ENCODE peak calls at places on chromosomes 3 and 15, in seven cellular contexts. One of them, this sample, is unnamed.

GRCh38 chr3:152316318-152316717 is 47.6 kb downstream of the MBNL1 start:
- DNase-seq in immature natural killer cell: no peak
- DNase-seq in NCI-H1092: no peak
- DNase-seq in H4: no peak
- DNase-seq in WTC11: no peak
- DNase-seq in activated effector memory CD4-positive, alpha-beta T cell treated with anti-CD3 and anti-CD28 coated beads, Interleukin-2, amount 50 U/mL, for 16 hours: no peak
- DNase-seq in hippocampal formation: no peak
- DNase-seq in this sample: no peak

GRCh38 chr15:28881600-28881999 is 4.2 kb upstream of the APBA2 start:
- DNase-seq in immature natural killer cell: no peak
- DNase-seq in NCI-H1092: no peak
- DNase-seq in H4: no peak
- DNase-seq in WTC11: no peak
- DNase-seq in activated effector memory CD4-positive, alpha-beta T cell treated with anti-CD3 and anti-CD28 coated beads, Interleukin-2, amount 50 U/mL, for 16 hours: no peak
- DNase-seq in hippocampal formation: no peak
- DNase-seq in this sample: no peak

GRCh38 chr3:140420621-140421357 is 257.1 kb upstream of the TRIM42 start:
- DNase-seq in immature natural killer cell: no peak
- DNase-seq in NCI-H1092: no peak
- DNase-seq in H4: peak
- DNase-seq in WTC11: no peak
- DNase-seq in activated effector memory CD4-positive, alpha-beta T cell treated with anti-CD3 and anti-CD28 coated beads, Interleukin-2, amount 50 U/mL, for 16 hours: no peak
- DNase-seq in hippocampal formation: no peak
- DNase-seq in this sample: no peak

GRCh38 chr15:90903733-90904536 is 833 bp downstream of the MAN2A2 start:
- DNase-seq in immature natural killer cell: no peak
- DNase-seq in NCI-H1092: no peak
- DNase-seq in H4: no peak
- DNase-seq in WTC11: peak
- DNase-seq in activated effector memory CD4-positive, alpha-beta T cell treated with anti-CD3 and anti-CD28 coated beads, Interleukin-2, amount 50 U/mL, for 16 hours: no peak
- DNase-seq in hippocampal formation: no peak
- DNase-seq in this sample: no peak

GRCh38 chr15:92808611-92809063 is 91.5 kb upstream of the CHD2 start:
- DNase-seq in immature natural killer cell: no peak
- DNase-seq in NCI-H1092: no peak
- DNase-seq in H4: peak
- DNase-seq in WTC11: no peak
- DNase-seq in activated effector memory CD4-positive, alpha-beta T cell treated with anti-CD3 and anti-CD28 coated beads, Interleukin-2, amount 50 U/mL, for 16 hours: no peak
- DNase-seq in hippocampal formation: no peak
- DNase-seq in this sample: peak

GRCh38 chr3:12588039-12588673 is 31.3 kb downstream of the MKRN2 start:
- DNase-seq in immature natural killer cell: no peak
- DNase-seq in NCI-H1092: no peak
- DNase-seq in H4: no peak
- DNase-seq in WTC11: no peak
- DNase-seq in activated effector memory CD4-positive, alpha-beta T cell treated with anti-CD3 and anti-CD28 coated beads, Interleukin-2, amount 50 U/mL, for 16 hours: no peak
- DNase-seq in hippocampal formation: no peak
- DNase-seq in this sample: no peak

GRCh38 chr3:112860898-112861297 is 14.2 kb upstream of the CD200R1L start:
- DNase-seq in immature natural killer cell: no peak
- DNase-seq in NCI-H1092: no peak
- DNase-seq in H4: no peak
- DNase-seq in WTC11: no peak
- DNase-seq in activated effector memory CD4-positive, alpha-beta T cell treated with anti-CD3 and anti-CD28 coated beads, Interleukin-2, amount 50 U/mL, for 16 hours: no peak
- DNase-seq in hippocampal formation: no peak
- DNase-seq in this sample: no peak

GRCh38 chr3:73614385-73614784 is 10.4 kb downstream of the PDZRN3 start:
- DNase-seq in immature natural killer cell: no peak
- DNase-seq in NCI-H1092: no peak
- DNase-seq in H4: no peak
- DNase-seq in WTC11: no peak
- DNase-seq in activated effector memory CD4-positive, alpha-beta T cell treated with anti-CD3 and anti-CD28 coated beads, Interleukin-2, amount 50 U/mL, for 16 hours: no peak
- DNase-seq in hippocampal formation: no peak
- DNase-seq in this sample: peak

GRCh38 chr3:197539651-197540051 is 16.1 kb downstream of the BDH1 start:
- DNase-seq in immature natural killer cell: no peak
- DNase-seq in NCI-H1092: no peak
- DNase-seq in H4: no peak
- DNase-seq in WTC11: no peak
- DNase-seq in activated effector memory CD4-positive, alpha-beta T cell treated with anti-CD3 and anti-CD28 coated beads, Interleukin-2, amount 50 U/mL, for 16 hours: no peak
- DNase-seq in hippocampal formation: no peak
- DNase-seq in this sample: no peak

GRCh38 chr15:71651750-71652186 is 158.6 kb upstream of the NR2E3 start:
- DNase-seq in immature natural killer cell: no peak
- DNase-seq in NCI-H1092: no peak
- DNase-seq in H4: peak
- DNase-seq in WTC11: peak
- DNase-seq in activated effector memory CD4-positive, alpha-beta T cell treated with anti-CD3 and anti-CD28 coated beads, Interleukin-2, amount 50 U/mL, for 16 hours: no peak
- DNase-seq in hippocampal formation: no peak
- DNase-seq in this sample: no peak

GRCh38 chr3:175743733-175744400 is 884.7 kb downstream of the NAALADL2 start:
- DNase-seq in immature natural killer cell: no peak
- DNase-seq in NCI-H1092: no peak
- DNase-seq in H4: no peak
- DNase-seq in WTC11: no peak
- DNase-seq in activated effector memory CD4-positive, alpha-beta T cell treated with anti-CD3 and anti-CD28 coated beads, Interleukin-2, amount 50 U/mL, for 16 hours: no peak
- DNase-seq in hippocampal formation: no peak
- DNase-seq in this sample: no peak

GRCh38 chr15:29844290-29844903 is 22.1 kb upstream of the TJP1 start:
- DNase-seq in immature natural killer cell: no peak
- DNase-seq in NCI-H1092: no peak
- DNase-seq in H4: no peak
- DNase-seq in WTC11: no peak
- DNase-seq in activated effector memory CD4-positive, alpha-beta T cell treated with anti-CD3 and anti-CD28 coated beads, Interleukin-2, amount 50 U/mL, for 16 hours: no peak
- DNase-seq in hippocampal formation: no peak
- DNase-seq in this sample: no peak

GRCh38 chr3:70754314-70754713 is 441.9 kb upstream of the MDFIC2 start:
- DNase-seq in immature natural killer cell: no peak
- DNase-seq in NCI-H1092: no peak
- DNase-seq in H4: no peak
- DNase-seq in WTC11: no peak
- DNase-seq in activated effector memory CD4-positive, alpha-beta T cell treated with anti-CD3 and anti-CD28 coated beads, Interleukin-2, amount 50 U/mL, for 16 hours: no peak
- DNase-seq in hippocampal formation: no peak
- DNase-seq in this sample: no peak

GRCh38 chr3:122356402-122356801 is 26.6 kb downstream of the MIX23 start:
- DNase-seq in immature natural killer cell: no peak
- DNase-seq in NCI-H1092: peak
- DNase-seq in H4: peak
- DNase-seq in WTC11: peak
- DNase-seq in activated effector memory CD4-positive, alpha-beta T cell treated with anti-CD3 and anti-CD28 coated beads, Interleukin-2, amount 50 U/mL, for 16 hours: peak
- DNase-seq in hippocampal formation: no peak
- DNase-seq in this sample: peak